ENCODE peak calls at places on chromosomes 4 and X, in five cellular contexts. P is astrocyte of the spinal cord, O is NB4, I is OCI-LY7, F is adrenal gland. A is an unnamed sample.

GRCh38 chrX:48569958-48570357 is 4.3 kb upstream of the RBM3 start:
- DNase-seq in O (peak; percentile 36), P (peak; percentile 35), I (no peak), F (peak; percentile 39), A (peak; percentile 78)

GRCh38 chr4:110619001-110619350 is 3.9 kb downstream of the PITX2 start:
- DNase-seq in O (no peak), F (no peak), P (no peak), I (no peak), A (no peak)

GRCh38 chrX:141341341-141341740 is 99.0 kb upstream of the SPANXC start:
- DNase-seq in O (no peak), I (no peak), F (no peak), P (peak; percentile 73), A (peak; percentile 34)

GRCh38 chrX:107729558-107730297 is 45.9 kb downstream of the TSC22D3 start:
- DNase-seq in I (no peak), F (peak; percentile 31), O (no peak), P (no peak), A (no peak)

GRCh38 chr4:2649604-2650114 is 106.5 kb downstream of the TNIP2 start:
- DNase-seq in F (no peak), I (no peak), O (no peak), P (no peak), A (no peak)

GRCh38 chr4:8340721-8341680 is 71.4 kb downstream of the HTRA3 start:
- DNase-seq in I (no peak), F (no peak), P (no peak), O (no peak), A (peak; percentile 36)

GRCh38 chr4:53651142-53651720 is 59.9 kb upstream of the LNX1 start:
- DNase-seq in F (no peak), P (no peak), I (no peak), O (no peak), A (no peak)

GRCh38 chr4:7894677-7895181 is 44.9 kb downstream of the AFAP1 start:
- DNase-seq in F (no peak), I (no peak), P (no peak), O (no peak), A (no peak)

GRCh38 chr4:158998624-158999023 is 104.3 kb upstream of the RAPGEF2 start:
- DNase-seq in P (peak; percentile 53), O (no peak), I (no peak), F (no peak), A (peak; percentile 24)

GRCh38 chr4:2923141-2923551 is 40.1 kb downstream of the NOP14 start:
- DNase-seq in P (peak; percentile 50), F (no peak), I (no peak), O (no peak), A (no peak)

GRCh38 chrX:19740744-19741143 is 146.7 kb downstream of the SH3KBP1 start:
- DNase-seq in I (no peak), F (no peak), P (no peak), O (no peak), A (no peak)

GRCh38 chr4:120871173-120871572 is 51.4 kb downstream of the PRDM5 start:
- DNase-seq in P (no peak), O (no peak), F (no peak), I (no peak), A (no peak)

GRCh38 chr4:120869511-120870278 is 52.8 kb downstream of the PRDM5 start:
- DNase-seq in F (no peak), I (no peak), O (no peak), P (no peak), A (no peak)

GRCh38 chr4:120873554-120873953 is 49.0 kb downstream of the PRDM5 start:
- DNase-seq in F (no peak), I (no peak), O (no peak), P (no peak), A (no peak)

GRCh38 chr4:120865985-120866384 is 56.5 kb downstream of the PRDM5 start:
- DNase-seq in P (no peak), O (no peak), F (no peak), I (peak; percentile 73), A (no peak)

GRCh38 chr4:120870279-120870673 is 52.2 kb downstream of the PRDM5 start:
- DNase-seq in P (no peak), I (peak; percentile 50), O (no peak), F (no peak), A (no peak)
- TF ChIP-seq CTCF in P (no peak), I (peak; percentile 78), O (peak; percentile 2), F (no peak), A (no peak)

GRCh38 chr4:146739182-146739581 is 100.5 kb downstream of the POU4F2 start:
- DNase-seq in O (no peak), P (no peak), I (no peak), F (no peak), A (no peak)
- H3K4me3 ChIP-seq in O (no peak overlapping the region), P (no peak overlapping the region), I (no peak overlapping the region), F (no peak overlapping the region), A (no peak overlapping the region)

DNA sequence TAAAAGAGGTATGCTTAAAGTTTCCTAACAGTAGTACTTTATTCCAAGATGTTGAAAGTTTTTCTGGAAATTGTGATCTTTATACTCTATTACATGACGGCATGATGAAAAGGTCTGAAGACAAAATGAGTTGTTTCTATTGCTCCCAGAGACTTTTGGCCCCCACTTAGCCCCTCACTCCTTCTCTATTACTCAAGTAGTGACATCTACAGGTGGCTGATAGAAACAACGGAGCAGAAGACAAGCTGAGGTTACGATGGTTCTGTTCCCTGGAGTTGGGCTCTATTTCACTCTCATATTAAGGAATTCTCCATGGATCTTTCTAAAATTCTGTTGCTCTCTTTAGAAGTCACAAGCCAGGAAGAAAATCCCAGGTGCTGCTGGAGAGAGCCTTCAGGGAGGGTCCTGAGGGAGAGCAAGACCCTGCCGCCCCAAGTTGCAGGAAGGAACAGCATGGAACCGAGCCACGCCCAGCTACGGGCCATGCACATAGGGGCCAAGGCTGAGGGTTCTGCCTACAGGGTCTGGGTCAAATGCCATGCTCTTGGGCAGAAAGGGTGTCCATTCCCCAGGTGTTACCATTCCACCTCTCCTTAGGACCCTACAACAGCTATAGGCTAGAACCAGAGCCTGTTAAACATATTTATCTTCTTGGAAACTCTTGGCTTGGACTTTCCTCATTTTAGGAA is 22.7 kb downstream of the RPL9 start:
- DNase-seq in P (no peak), I (no peak), F (no peak), O (peak; percentile 37), A (no peak)
- TF ChIP-seq CTCF in P (peak; percentile 27), I (peak; percentile 78), F (no peak), O (peak; percentile 14), A (no peak)

DNA sequence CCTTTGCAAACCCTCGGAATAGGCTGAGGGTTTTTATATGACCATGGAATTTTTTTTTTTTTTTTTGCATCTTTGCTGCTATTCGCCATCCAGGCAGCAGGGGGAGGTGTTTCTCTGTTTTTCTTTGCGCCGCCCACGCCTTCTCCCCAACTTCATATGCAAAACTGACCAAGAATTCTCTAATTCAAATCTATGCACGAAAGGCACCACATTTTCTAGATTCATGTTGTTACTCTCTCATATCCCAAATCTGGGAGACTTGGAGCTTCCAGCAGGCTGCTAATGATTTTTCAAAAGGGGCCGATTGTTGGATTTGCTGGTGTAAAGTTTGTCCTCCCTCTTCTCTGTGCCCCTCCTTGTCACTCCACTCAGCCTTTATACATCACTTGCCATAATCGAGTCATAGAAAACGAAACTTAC is 29.1 kb upstream of the BOD1L1 start:
- DNase-seq in P (peak; percentile 85), O (peak; percentile 71), I (peak; percentile 49), F (peak; percentile 37), A (peak; percentile 88)
- H3K4me3 ChIP-seq in P (peak overlapping the region; percentile 27), O (peak overlapping the region; percentile 45), I (peak overlapping the region; percentile 54), F (no peak overlapping the region), A (peak overlapping the region; percentile 51)

A was measured in foreskin fibroblast.